ENCODE peak calls at places on chromosomes 4 and X, in eight cellular contexts. R is Caki2; L is neural crest cell; G is immature natural killer cell; J is CD8-positive, alpha-beta T cell; P is ecto neural progenitor cell; U is stimulated activated CD4-positive, alpha-beta T cell treated with anti-CD3 and anti-CD28 coated beads, Interleukin-12 subunit alpha, Interleukin-12 subunit beta, amount 100 ng/mL, for 24 hours; O is NCI-H1105. I is an unnamed sample.

GRCh38 chr4:120769227-120769626 is 153.3 kb downstream of the PRDM5 start:
- DNase-seq in R (peak; percentile 48), U (no peak), O (no peak), P (no peak), L (no peak), J (no peak), G (no peak), I (no peak)

GRCh38 chr4:55321707-55322264 is 24.3 kb upstream of the SRD5A3 start:
- DNase-seq in J (peak; percentile 24), R (peak; percentile 61), U (peak; percentile 19), P (peak; percentile 72), G (no peak), L (peak; percentile 83), O (peak; percentile 32), I (peak; percentile 22)

GRCh38 chr4:24433515-24434192 is 150.7 kb downstream of the DHX15 start:
- DNase-seq in O (no peak), U (no peak), R (no peak), J (no peak), P (no peak), L (no peak), G (no peak), I (no peak)

GRCh38 chrX:120604359-120604782 is 470 bp downstream of the MCTS1 start:
- DNase-seq in J (peak; percentile 22), L (no peak), O (no peak), U (peak; percentile 2), G (peak; percentile 31), P (no peak), R (peak; percentile 9), I (peak; percentile 32)

GRCh38 chrX:133254666-133255065 is 36.5 kb upstream of the TFDP3 start:
- DNase-seq in R (peak; percentile 0), L (no peak), P (no peak), O (no peak), U (no peak), G (no peak), J (no peak), I (no peak)

GRCh38 chr4:100582146-100582545 is 64.3 kb upstream of the EMCN start:
- DNase-seq in U (no peak), J (no peak), O (no peak), R (no peak), G (no peak), L (no peak), P (no peak), I (no peak)

GRCh38 chrX:21728276-21728968 is 29.5 kb downstream of the SMPX start:
- DNase-seq in J (no peak), P (no peak), R (no peak), O (no peak), U (no peak), G (no peak), L (no peak), I (no peak)

GRCh38 chrX:83630662-83631061 is 122.6 kb downstream of the POU3F4 start:
- DNase-seq in U (no peak), J (no peak), G (no peak), R (no peak), P (no peak), O (no peak), L (no peak), I (no peak)

GRCh38 chrX:1147641-1148515 is 64.6 kb downstream of the CRLF2 start:
- DNase-seq in J (no peak), G (no peak), L (no peak), O (no peak), R (no peak), P (peak; percentile 39), U (no peak), I (no peak)

GRCh38 chrX:50876551-50876950 is 34.0 kb upstream of the BMP15 start:
- DNase-seq in R (no peak), J (no peak), U (no peak), G (no peak), O (no peak), P (no peak), L (no peak), I (no peak)

GRCh38 chr4:182925298-182925738 is 8.1 kb upstream of the DCTD start:
- DNase-seq in P (peak; percentile 79), L (peak; percentile 47), U (no peak), G (peak; percentile 52), R (peak; percentile 82), J (peak; percentile 57), O (no peak), I (peak; percentile 65)

GRCh38 chr4:61950625-61951024 is 750.5 kb downstream of the ADGRL3 start:
- DNase-seq in J (no peak), P (no peak), U (no peak), G (no peak), O (no peak), L (no peak), R (no peak), I (no peak)

GRCh38 chr4:8609406-8609805 is 16.8 kb downstream of the CPZ start:
- DNase-seq in L (no peak), R (no peak), O (no peak), P (no peak), U (no peak), G (no peak), J (no peak), I (no peak)

GRCh38 chrX:107630031-107630689 is 1.9 kb downstream of the PRPS1 start:
- DNase-seq in O (no peak), J (no peak), G (no peak), R (no peak), L (no peak), U (no peak), P (no peak), I (no peak)

GRCh38 chrX:29478336-29479069 is 736.9 kb upstream of the MAGEB2 start:
- DNase-seq in J (no peak), R (no peak), U (no peak), O (no peak), L (peak; percentile 23), P (peak; percentile 47), G (no peak), I (peak; percentile 57)

GRCh38 chr4:88985088-88985779 is 71.8 kb downstream of the FAM13A start:
- DNase-seq in R (no peak), O (no peak), L (no peak), P (no peak), G (no peak), J (no peak), U (no peak), I (no peak)

GRCh38 chrX:71525316-71525715 is 7.6 kb upstream of the OGT start:
- DNase-seq in P (no peak), O (no peak), U (no peak), J (no peak), L (no peak), R (no peak), G (no peak), I (no peak)

I was measured in GM13976.